ENCODE peak calls at places on chromosomes 5 and 9, in ten cellular contexts. S, Y, O, L, Z, B, Q, D, C and T are unnamed samples. For H3K27me3, the result is how much of the 10 kb centered on the place peaks cover.

GRCh38 chr9:2741441-2742158 is 24.3 kb downstream of the KCNV2 start:
- DNase-seq in S (no peak), Y (no peak), O (no peak), L (no peak), Z (no peak), B (no peak), Q (no peak), D (peak), C (no peak), T (no peak)

GRCh38 chr5:97125125-97125683 is 17.2 kb downstream of the LIX1 start:
- DNase-seq in S (no peak), Y (no peak), O (no peak), L (no peak), Z (no peak), B (no peak), Q (no peak), D (no peak), C (no peak), T (no peak)

GRCh38 chr5:68656936-68657857 is 436.6 kb upstream of the SLC30A5 start:
- DNase-seq in S (no peak), Y (no peak), O (no peak), L (no peak), Z (no peak), B (no peak), Q (no peak), D (peak), C (no peak), T (no peak)

GRCh38 chr5:180590543-180591248 is 603 bp downstream of the SCGB3A1 start:
- DNase-seq in S (peak), Y (peak), O (no peak), L (peak), Z (no peak), B (no peak), Q (peak), D (no peak), C (no peak), T (no peak)

GRCh38 chr5:72107874-72108199 is 562 bp downstream of the MAP1B start:
- DNase-seq in S (no peak), Y (no peak), O (no peak), L (no peak), Z (no peak), B (no peak), Q (peak), D (peak), C (no peak), T (no peak)

GRCh38 chr9:37969558-37970300 is 65.8 kb upstream of the SLC25A51 start:
- DNase-seq in S (peak), Y (no peak), O (no peak), L (peak), Z (no peak), B (no peak), Q (no peak), D (no peak), C (no peak), T (no peak)

GRCh38 chr9:128206484-128206883 is 3.3 kb downstream of the DNM1 start:
- DNase-seq in S (no peak), Y (no peak), O (no peak), L (no peak), Z (no peak), B (no peak), Q (no peak), D (no peak), C (no peak), T (no peak)

GRCh38 chr5:128241071-128241695 is 157.6 kb downstream of the SLC12A2 start:
- DNase-seq in S (no peak), Y (peak), O (no peak), L (no peak), Z (no peak), B (no peak), Q (no peak), D (no peak), C (no peak), T (no peak)

GRCh38 chr9:129414377-129415021 is 206.4 kb downstream of the C9orf50 start:
- DNase-seq in S (peak), Y (peak), O (peak), L (no peak), Z (peak), B (peak), Q (peak), D (peak), C (peak), T (no peak)

GRCh38 chr5:31347558-31347905 is 154.0 kb downstream of the CDH6 start:
- DNase-seq in S (no peak), Y (no peak), O (no peak), L (no peak), Z (no peak), B (no peak), Q (no peak), D (no peak), C (no peak), T (no peak)

GRCh38 chr5:92320446-92320845 is 937.3 kb upstream of the ARRDC3 start:
- DNase-seq in S (no peak), Y (no peak), O (no peak), L (no peak), Z (no peak), B (no peak), Q (no peak), D (no peak), C (no peak), T (no peak)

GRCh38 chr5:91384671-91385430 is 1.7 kb upstream of the ARRDC3 start:
- DNase-seq in S (no peak), Y (peak), O (peak), L (no peak), Z (peak), B (peak), Q (peak), D (peak), C (no peak), T (peak)

GRCh38 chr9:6944093-6944551 is 186.3 kb downstream of the KDM4C start:
- DNase-seq in S (no peak), Y (peak), O (no peak), L (no peak), Z (no peak), B (no peak), Q (no peak), D (no peak), C (no peak), T (no peak)

GRCh38 chr5:98333921-98334320 is 439.5 kb upstream of the RGMB start:
- DNase-seq in S (no peak), Y (no peak), O (no peak), L (no peak), Z (no peak), B (no peak), Q (no peak), D (no peak), C (no peak), T (no peak)

GRCh38 chr9:113658565-113658935 is 195.0 kb downstream of the RGS3 start:
- DNase-seq in S (no peak), Y (no peak), O (no peak), L (peak), Z (no peak), B (no peak), Q (no peak), D (no peak), C (no peak), T (no peak)

GRCh38 chr5:159489779-159490178 is 159.5 kb upstream of the IL12B start:
- DNase-seq in S (no peak), Y (no peak), O (no peak), L (no peak), Z (no peak), B (no peak), Q (no peak), D (no peak), C (no peak), T (no peak)

GRCh38 chr5:133050500-133050899 is 1.3 kb upstream of the HSPA4 start:
- DNase-seq in S (no peak), Y (no peak), O (no peak), L (no peak), Z (no peak), B (no peak), Q (peak), D (no peak), C (no peak), T (no peak)

GRCh38 chr9:86902606-86903460 is 44.5 kb downstream of the GAS1 start:
- DNase-seq in S (no peak), Y (peak), O (no peak), L (no peak), Z (no peak), B (no peak), Q (peak), D (no peak), C (no peak), T (no peak)

GRCh38 chr9:86854898-86855523 is 92.3 kb downstream of the GAS1 start:
- DNase-seq in S (no peak), Y (peak), O (no peak), L (no peak), Z (no peak), B (no peak), Q (peak), D (peak), C (no peak), T (peak)

GRCh38 chr5:65037845-65038815 is 269.4 kb downstream of the CWC27 start:
- DNase-seq in S (no peak), Y (no peak), O (peak), L (no peak), Z (no peak), B (peak), Q (peak), D (peak), C (peak), T (no peak)

GRCh38 chr9:132161743-132162187 is at the start of gene NTNG2:
- DNase-seq in S (no peak), Y (no peak), O (no peak), L (no peak), Z (no peak), B (no peak), Q (no peak), D (no peak), C (no peak), T (no peak)
- H3K27me3 ChIP-seq in S (half or more), Y (under half), O (half or more), L (half or more), Z (under half), B (under half), Q (half or more), D (under half), C (under half), T (half or more)

GRCh38 chr9:126611592-126612328 is 2.0 kb upstream of the LMX1B start:
- DNase-seq in S (peak), Y (peak), O (peak), L (peak), Z (peak), B (peak), Q (peak), D (peak), C (peak), T (no peak)
- H3K27me3 ChIP-seq in S (half or more), Y (half or more), O (half or more), L (half or more), Z (under half), B (under half), Q (half or more), D (under half), C (under half), T (half or more)

DNA sequence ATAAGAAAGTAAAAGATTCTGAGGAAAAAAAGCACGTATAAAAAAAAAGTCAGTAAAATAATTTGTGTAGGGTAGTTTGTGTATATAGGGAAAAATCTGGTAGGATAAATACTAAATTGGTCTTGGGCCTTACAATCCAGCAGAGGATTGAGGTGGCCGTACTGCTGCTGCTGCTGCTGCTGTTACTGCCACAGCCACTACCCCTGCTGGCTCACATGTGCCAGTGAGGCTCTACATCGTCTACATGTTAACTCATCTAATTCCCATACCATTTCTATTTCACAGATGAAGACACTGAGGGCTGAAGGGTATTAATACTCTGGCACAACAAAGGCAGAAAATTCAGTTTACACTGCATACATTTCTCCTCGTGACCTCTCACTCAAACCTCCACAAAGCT is 928.5 kb downstream of the TLE4 start:
- DNase-seq in S (no peak), Y (no peak), O (no peak), L (no peak), Z (no peak), B (no peak), Q (peak), D (no peak), C (no peak), T (no peak)
- H3K27me3 ChIP-seq in S (under half), Y (under half), O (under half), L (under half), Z (under half), B (under half), Q (under half), D (under half), C (under half), T (under half)

DNA sequence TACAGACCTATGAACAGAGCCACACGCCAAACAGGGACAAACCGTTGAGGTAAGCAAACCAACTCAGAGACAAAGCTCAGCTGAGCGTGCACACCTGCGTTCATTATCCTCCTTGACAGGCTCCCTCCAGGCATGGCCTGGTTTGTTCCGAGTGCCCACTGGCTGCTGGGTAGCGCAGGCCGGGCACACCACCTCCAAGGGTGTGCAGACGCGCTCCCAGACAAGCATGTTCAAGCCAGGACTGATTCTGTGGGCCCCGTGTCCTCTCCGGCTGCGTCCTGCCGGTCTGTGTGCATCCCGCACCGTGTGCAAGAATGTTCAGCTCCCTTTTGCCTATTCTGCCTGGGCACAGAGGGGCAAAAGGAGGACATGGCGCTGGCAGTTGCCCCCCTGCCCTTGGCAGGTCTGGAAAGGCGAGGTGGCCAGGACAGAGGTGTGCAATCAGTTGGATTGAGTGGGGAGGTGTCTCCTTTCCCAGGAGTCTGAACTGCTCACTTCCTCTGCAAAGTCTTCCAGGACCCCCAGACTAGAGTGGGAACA is 504 bp upstream of the SMIM32 start:
- DNase-seq in S (peak), Y (no peak), O (no peak), L (peak), Z (no peak), B (no peak), Q (no peak), D (no peak), C (no peak), T (no peak)
- H3K27me3 ChIP-seq in S (half or more), Y (under half), O (under half), L (under half), Z (under half), B (under half), Q (half or more), D (under half), C (under half), T (under half)

DNA sequence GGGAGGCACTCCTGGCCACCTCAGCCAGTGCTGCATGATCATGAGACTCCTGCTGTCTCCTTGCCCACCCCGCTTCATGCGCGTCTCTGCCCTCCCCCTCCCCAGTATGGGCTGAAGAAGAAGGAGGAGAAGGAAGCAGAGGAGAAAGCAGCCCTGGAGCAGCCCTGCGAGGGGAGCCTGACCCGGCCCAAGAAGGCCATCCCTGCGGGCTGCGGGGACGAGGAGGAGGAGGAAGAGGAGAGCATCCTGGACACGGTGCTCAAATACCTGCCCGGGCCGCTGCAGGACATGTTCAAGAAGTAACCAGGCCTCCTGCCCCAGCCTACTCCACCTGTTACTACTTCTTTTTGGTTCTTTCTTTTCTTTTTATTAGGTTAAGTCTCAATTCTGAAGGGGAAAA is 8.4 kb downstream of the CPLX2 start:
- DNase-seq in S (no peak), Y (no peak), O (no peak), L (no peak), Z (no peak), B (no peak), Q (peak), D (no peak), C (no peak), T (no peak)
- H3K27me3 ChIP-seq in S (half or more), Y (under half), O (under half), L (under half), Z (under half), B (under half), Q (under half), D (under half), C (under half), T (under half)

DNA sequence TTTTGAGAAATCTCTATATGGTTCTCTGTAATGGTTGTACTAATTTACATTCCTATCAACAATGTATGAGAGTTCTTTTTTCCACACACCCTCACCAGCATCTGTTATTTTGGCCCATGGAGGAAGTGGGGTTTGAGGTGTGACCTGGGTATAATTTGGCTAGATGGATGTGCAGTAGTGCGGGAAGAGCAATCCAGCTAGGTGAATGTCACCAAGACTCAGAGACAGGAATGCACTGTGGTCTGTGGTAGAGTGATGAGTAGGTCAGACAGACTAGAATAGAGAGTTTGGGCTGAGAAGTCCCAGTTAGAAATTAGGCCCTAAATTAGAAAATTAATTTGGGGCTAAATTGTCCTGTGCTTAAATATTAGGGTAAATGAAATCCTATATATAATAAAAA is 32.8 kb upstream of the PIP5K1B start:
- DNase-seq in S (no peak), Y (no peak), O (no peak), L (no peak), Z (no peak), B (no peak), Q (no peak), D (no peak), C (no peak), T (no peak)
- H3K27me3 ChIP-seq in S (under half), Y (under half), O (under half), L (under half), Z (under half), B (under half), Q (under half), D (under half), C (under half), T (under half)

DNA sequence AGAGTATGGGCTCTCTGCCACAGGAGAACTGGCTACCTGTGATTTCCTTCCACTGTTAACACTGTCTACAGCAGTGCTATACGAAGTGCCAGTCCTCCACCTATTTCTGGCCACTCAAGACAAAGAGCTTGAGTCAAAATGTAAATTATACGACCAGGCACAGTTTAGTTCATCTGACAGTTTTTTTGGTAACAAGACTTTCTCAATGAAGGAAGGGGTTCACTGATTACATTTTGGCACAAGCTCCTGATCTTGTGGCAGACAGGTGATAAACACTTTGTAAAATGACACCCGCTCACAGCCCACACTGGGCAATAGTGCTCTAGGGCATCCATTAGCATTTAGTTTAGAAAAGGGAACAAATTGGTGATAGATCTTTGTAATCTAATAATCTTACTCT is 8.6 kb downstream of the RBM22 start:
- DNase-seq in S (no peak), Y (no peak), O (no peak), L (no peak), Z (no peak), B (no peak), Q (no peak), D (no peak), C (no peak), T (no peak)
- H3K27me3 ChIP-seq in S (under half), Y (under half), O (under half), L (under half), Z (under half), B (under half), Q (under half), D (under half), C (under half), T (under half)

DNA sequence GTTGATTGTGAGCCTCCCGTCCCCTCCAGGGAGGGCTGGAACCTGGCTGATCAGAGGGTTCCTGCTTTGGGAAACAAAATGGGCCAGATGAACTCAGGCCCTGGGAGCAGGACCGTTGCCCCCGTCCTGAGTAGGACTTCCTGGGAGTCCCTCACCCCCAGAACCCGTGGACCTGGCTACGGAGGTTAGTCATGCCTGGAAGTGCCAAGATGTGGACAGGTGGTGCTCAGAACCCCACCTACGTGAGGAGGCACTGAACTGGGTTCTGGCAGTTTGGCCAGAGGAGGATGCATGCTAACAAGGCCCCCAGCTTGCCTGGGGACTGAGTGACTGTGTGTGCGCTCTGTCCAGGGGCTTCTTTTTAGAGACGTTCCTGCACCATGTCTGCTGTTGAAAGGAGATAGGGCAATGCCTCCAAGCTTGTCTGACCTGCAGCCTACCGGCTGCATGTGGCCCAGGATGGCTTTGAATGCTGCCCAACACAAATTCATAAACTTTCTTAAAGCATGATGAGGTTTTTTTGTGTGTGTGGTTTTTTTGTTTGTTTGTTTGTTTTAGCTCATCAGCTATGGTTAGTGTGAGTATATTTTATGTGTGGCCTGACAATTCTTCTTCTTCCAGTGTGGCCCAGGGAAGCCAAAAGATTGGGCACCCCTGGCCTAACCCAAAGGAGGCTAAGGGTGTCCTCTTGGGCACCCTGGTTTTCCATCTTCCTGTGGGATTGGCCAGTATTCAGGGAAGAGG is 1.8 kb upstream of the DAB2IP start:
- DNase-seq in S (peak), Y (no peak), O (no peak), L (no peak), Z (no peak), B (no peak), Q (no peak), D (no peak), C (no peak), T (no peak)
- H3K27me3 ChIP-seq in S (half or more), Y (under half), O (under half), L (under half), Z (under half), B (under half), Q (under half), D (under half), C (under half), T (under half)

GRCh38 chr5:21654-22233 is 70.2 kb upstream of the PLEKHG4B start:
- DNase-seq in S (no peak), Y (peak), O (no peak), L (no peak), Z (no peak), B (no peak), Q (peak), D (no peak), C (no peak), T (no peak)
- H3K27me3 ChIP-seq in S (under half), Y (under half), O (under half), L (under half), Z (under half), B (under half), Q (under half), D (under half), C (under half), T (under half)